ENCODE peak calls at places on chromosome 17, in four cellular contexts. K, E, R and L are unnamed samples. For H3K27me3, the result is how much of the 10 kb centered on the place peaks cover.

GRCh38 chr17:78227455-78227916 is 3.9 kb upstream of the TMEM235 start:
- DNase-seq in E (no peak), R (no peak), K (no peak), L (no peak)

GRCh38 chr17:78535285-78536197 is 41.7 kb downstream of the DNAH17 start:
- DNase-seq in K (peak), E (peak), R (no peak), L (no peak)

GRCh38 chr17:63096426-63096825 is 130.4 kb downstream of the TANC2 start:
- DNase-seq in K (no peak), R (no peak), E (no peak), L (no peak)

GRCh38 chr17:79506150-79506870 is 104.5 kb downstream of the RBFOX3 start:
- DNase-seq in E (no peak), R (no peak), K (no peak), L (no peak)

GRCh38 chr17:12964162-12964561 is 53.7 kb downstream of the ELAC2 start:
- DNase-seq in E (no peak), K (no peak), R (no peak), L (no peak)

GRCh38 chr17:72176902-72177660 is 56.3 kb downstream of the SOX9 start:
- DNase-seq in R (no peak), K (no peak), E (peak), L (peak)

GRCh38 chr17:50627782-50628601 is 6.7 kb upstream of the ABCC3 start:
- DNase-seq in R (peak), E (peak), K (no peak), L (peak)

GRCh38 chr17:75642221-75643032 is 9.2 kb downstream of the SMIM5 start:
- DNase-seq in K (no peak), E (peak), R (no peak), L (peak)

GRCh38 chr17:10036511-10037061 is 131.5 kb upstream of the RCVRN start:
- DNase-seq in E (no peak), R (no peak), K (no peak), L (no peak)

GRCh38 chr17:82380860-82381702 is 9.5 kb downstream of the UTS2R start:
- DNase-seq in E (no peak), K (no peak), R (no peak), L (peak)

DNA sequence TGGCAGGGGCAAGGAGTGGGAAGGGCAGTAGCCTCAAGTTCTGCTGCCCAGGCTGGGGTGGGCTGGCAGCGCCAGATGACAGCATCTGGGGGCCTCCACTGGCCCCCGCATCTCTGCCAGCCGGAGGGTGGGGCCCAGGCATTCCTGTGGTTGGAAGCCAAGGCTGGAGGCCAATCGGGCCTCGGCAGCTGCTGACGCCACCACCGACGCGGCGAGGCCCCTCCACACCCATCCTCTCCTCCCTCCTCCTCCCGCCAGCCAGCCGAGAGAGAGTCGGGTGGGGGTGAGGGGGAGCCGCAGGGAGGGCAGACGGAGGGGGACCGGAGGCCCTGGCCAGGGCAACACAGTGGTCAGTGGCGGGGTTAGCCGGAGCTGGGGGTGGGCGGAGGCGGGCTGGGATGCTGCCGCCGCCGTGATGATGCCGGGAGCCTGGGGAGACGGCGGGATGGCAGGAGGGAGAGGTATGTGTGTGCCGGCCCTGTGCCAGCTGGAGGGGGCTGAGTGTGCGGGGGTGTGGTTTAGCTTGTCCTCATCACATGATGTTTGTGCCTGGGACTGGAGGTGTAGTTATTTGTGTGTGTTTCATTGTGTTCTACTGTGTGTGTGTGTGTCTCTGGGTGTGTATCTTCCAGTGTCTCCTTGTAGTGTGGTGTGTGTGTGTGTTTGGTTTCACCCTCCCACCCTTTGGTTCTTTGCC is 36.6 kb downstream of the ARHGAP23 start:
- DNase-seq in K (no peak), R (peak), E (no peak), L (no peak)
- H3K4me3 ChIP-seq in K (no peak), R (peak), E (no peak), L (no peak)

DNA sequence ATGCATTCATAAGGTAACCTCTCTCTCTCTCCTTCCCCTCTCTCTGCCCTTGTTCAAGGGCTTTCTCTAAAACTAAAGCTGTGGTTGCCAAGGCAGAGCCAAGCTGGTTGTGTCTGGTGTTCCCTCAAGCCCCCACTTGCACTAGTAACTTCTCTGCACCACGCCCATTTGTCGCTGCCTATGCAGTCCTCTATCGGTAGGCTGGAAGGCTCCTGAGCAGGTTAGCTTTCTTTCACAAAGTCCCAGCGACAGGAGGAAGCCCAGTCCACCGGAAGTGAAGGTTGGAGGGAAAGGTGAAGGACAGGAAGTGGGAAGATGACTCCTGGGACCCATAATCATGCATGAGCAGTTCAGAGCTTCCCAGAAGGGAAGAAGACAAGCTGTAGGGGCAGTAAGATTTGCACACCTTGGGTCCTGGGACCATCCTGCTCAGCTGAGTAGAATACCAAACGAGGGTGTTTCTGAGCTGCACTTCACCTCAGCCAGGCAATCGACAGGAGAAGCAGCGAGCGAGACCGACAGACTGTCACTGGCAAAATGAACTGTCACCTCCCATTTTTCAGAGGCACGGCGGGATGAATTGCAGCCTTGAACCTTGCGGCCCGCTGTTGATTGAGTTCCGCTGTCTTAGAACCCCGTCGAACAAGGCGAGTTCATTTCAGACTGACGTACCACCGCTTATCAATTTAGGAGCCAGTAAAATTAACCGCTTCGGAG is 14.7 kb upstream of the SKAP1 start:
- DNase-seq in K (peak), R (no peak), E (no peak), L (no peak)
- H3K27ac ChIP-seq in K (no peak), R (no peak), E (no peak), L (no peak)

DNA sequence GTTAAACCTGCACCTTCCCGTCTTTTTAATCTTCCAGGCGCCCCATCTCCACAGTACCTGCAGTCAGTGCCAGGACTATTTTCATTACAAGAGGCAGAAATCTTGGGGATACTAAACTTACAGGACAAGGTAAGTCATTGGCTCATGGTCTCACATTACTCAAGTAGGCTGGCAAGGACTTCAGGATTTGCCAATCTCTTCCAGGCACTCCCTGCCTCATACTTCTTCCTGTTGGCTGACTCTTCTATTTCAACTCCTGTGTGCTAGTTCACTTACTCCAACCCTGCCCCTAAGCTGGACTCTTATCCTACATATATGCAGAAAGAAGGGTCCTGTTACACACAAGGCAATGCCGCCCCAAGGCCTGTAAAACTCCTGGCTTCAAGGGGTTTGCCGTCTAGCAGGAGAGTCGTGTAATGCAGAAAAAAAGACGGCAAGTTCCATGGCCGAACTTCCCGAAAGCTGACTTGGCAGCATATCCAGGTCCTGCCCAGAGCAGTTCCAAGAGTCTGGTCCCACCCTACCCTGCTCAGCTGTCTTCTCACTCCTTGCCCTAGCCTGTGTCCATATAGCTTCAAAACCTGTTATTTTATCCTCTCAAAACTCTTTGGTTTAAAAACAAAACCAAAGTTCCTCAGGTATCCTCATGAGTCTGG is 14.8 kb downstream of the ERN1 start:
- DNase-seq in K (no peak), E (peak), R (no peak), L (peak)
- H3K27me3 ChIP-seq in K (under half), E (under half), R (under half), L (under half)

GRCh38 chr17:81330884-81331245 is 35.8 kb upstream of the SLC38A10 start:
- DNase-seq in R (no peak), E (no peak), K (no peak), L (no peak)
- H3K4me3 ChIP-seq in R (no peak), E (no peak), K (no peak), L (no peak)

GRCh38 chr17:8949061-8949622 is 16.4 kb downstream of the PIK3R5 start:
- DNase-seq in E (no peak), K (no peak), R (no peak), L (no peak)
- H3K27ac ChIP-seq in E (no peak), K (no peak), R (no peak), L (no peak)

GRCh38 chr17:31392002-31392855 is 754 bp downstream of the RAB11FIP4 start:
- DNase-seq in R (no peak), K (no peak), E (peak), L (no peak)
- H3K27me3 ChIP-seq in R (half or more), K (under half), E (half or more), L (under half)